ENCODE peak calls at places on chromosomes 16 and 17, in six cellular contexts. L, U, Y, G, M and K are unnamed samples.

GRCh38 chr17:45812102-45812501 is 28.0 kb downstream of the CRHR1 start:
- DNase-seq in L (no peak), U (no peak), Y (no peak), G (no peak), M (peak), K (no peak)

GRCh38 chr17:20141201-20141999 is 132.2 kb downstream of the SPECC1 start:
- DNase-seq in L (no peak), U (no peak), Y (no peak), G (no peak), M (no peak), K (no peak)

GRCh38 chr17:54736573-54736972 is 164.1 kb upstream of the TOM1L1 start:
- DNase-seq in L (no peak), U (no peak), Y (no peak), G (no peak), M (no peak), K (no peak)

GRCh38 chr16:47475786-47476185 is 14.7 kb downstream of the PHKB start:
- DNase-seq in L (no peak), U (no peak), Y (no peak), G (no peak), M (no peak), K (no peak)

GRCh38 chr17:27244481-27245223 is 49.3 kb upstream of the WSB1 start:
- DNase-seq in L (peak), U (no peak), Y (no peak), G (peak), M (no peak), K (no peak)

GRCh38 chr17:70872194-70872593 is 702.9 kb downstream of the KCNJ2 start:
- DNase-seq in L (no peak), U (no peak), Y (no peak), G (no peak), M (no peak), K (no peak)

GRCh38 chr16:2467301-2468141 is 3.6 kb upstream of the NTN3 start:
- DNase-seq in L (peak), U (no peak), Y (peak), G (no peak), M (peak), K (no peak)

GRCh38 chr17:31398381-31399275 is 7.2 kb downstream of the RAB11FIP4 start:
- DNase-seq in L (no peak), U (no peak), Y (no peak), G (no peak), M (no peak), K (no peak)

GRCh38 chr16:87317766-87318121 is 552 bp upstream of the C16orf95 start:
- DNase-seq in L (no peak), U (no peak), Y (no peak), G (peak), M (no peak), K (no peak)

GRCh38 chr16:10609410-10609774 is 29.0 kb upstream of the EMP2 start:
- DNase-seq in L (no peak), U (no peak), Y (no peak), G (no peak), M (no peak), K (no peak)

GRCh38 chr17:61318684-61319098 is 81.0 kb upstream of the TBX2 start:
- DNase-seq in L (no peak), U (no peak), Y (no peak), G (no peak), M (no peak), K (no peak)

GRCh38 chr16:2529961-2530628 is 1.1 kb downstream of the CEMP1 start:
- DNase-seq in L (no peak), U (no peak), Y (no peak), G (peak), M (no peak), K (no peak)

GRCh38 chr16:4668313-4668960 is 24.9 kb upstream of the NUDT16L1 start:
- DNase-seq in L (no peak), U (no peak), Y (no peak), G (no peak), M (no peak), K (no peak)

GRCh38 chr17:21368545-21369246 is 7.5 kb upstream of the KCNJ12 start:
- DNase-seq in L (no peak), U (no peak), Y (no peak), G (no peak), M (no peak), K (no peak)

GRCh38 chr17:40190197-40191021 is 13.1 kb downstream of the RAPGEFL1 start:
- DNase-seq in L (no peak), U (no peak), Y (no peak), G (no peak), M (peak), K (no peak)

GRCh38 chr17:17599965-17600364 is 8.5 kb upstream of the PEMT start:
- DNase-seq in L (no peak), U (no peak), Y (no peak), G (no peak), M (no peak), K (no peak)

GRCh38 chr17:40341808-40342574 is 22.5 kb downstream of the GJD3 start:
- DNase-seq in L (peak), U (no peak), Y (peak), G (peak), M (peak), K (peak)

GRCh38 chr16:72886366-72886974 is 161.5 kb downstream of the ZFHX3 start:
- DNase-seq in L (no peak), U (no peak), Y (no peak), G (no peak), M (no peak), K (no peak)

GRCh38 chr16:81755915-81756644 is 23.0 kb upstream of the PLCG2 start:
- DNase-seq in L (peak), U (no peak), Y (no peak), G (no peak), M (no peak), K (no peak)

GRCh38 chr16:70653406-70653805 is 7.0 kb downstream of the IL34 start:
- DNase-seq in L (no peak), U (no peak), Y (no peak), G (no peak), M (no peak), K (no peak)

GRCh38 chr17:82021728-82022309 is 859 bp downstream of the CENPX start:
- DNase-seq in L (no peak), U (no peak), Y (no peak), G (no peak), M (no peak), K (no peak)

GRCh38 chr17:11871773-11872172 is 125.5 kb downstream of the ZNF18 start:
- DNase-seq in L (no peak), U (no peak), Y (no peak), G (no peak), M (no peak), K (no peak)

GRCh38 chr17:21020622-21021021 is 22.2 kb downstream of the USP22 start:
- DNase-seq in L (no peak), U (no peak), Y (no peak), G (no peak), M (no peak), K (no peak)